ENCODE peak calls at places on chromosomes 5 and 9, in nine cellular contexts. X, C, N, S, B, V, L, G and D are unnamed samples.

GRCh38 chr5:62431735-62432617 is 19.4 kb downstream of the IPO11 start:
- DNase-seq in X (no peak), C (no peak), N (no peak), S (no peak), B (no peak), V (no peak), L (no peak), G (no peak), D (no peak)

GRCh38 chr5:19554524-19554923 is 433.5 kb downstream of the CDH18 start:
- DNase-seq in X (no peak), C (no peak), N (no peak), S (no peak), B (no peak), V (no peak), L (no peak), G (no peak), D (no peak)

GRCh38 chr9:102974530-102974929 is 20.6 kb upstream of the CYLC2 start:
- DNase-seq in X (no peak), C (no peak), N (no peak), S (no peak), B (no peak), V (peak; percentile 34), L (no peak), G (peak; percentile 23), D (no peak)

GRCh38 chr9:84919498-84919897 is 250.0 kb downstream of the NTRK2 start:
- DNase-seq in X (no peak), C (no peak), N (no peak), S (no peak), B (no peak), V (no peak), L (no peak), G (no peak), D (no peak)

GRCh38 chr9:128191406-128192046 is at the start of gene CIZ1:
- DNase-seq in X (peak; percentile 87), C (no peak), N (peak; percentile 93), S (peak; percentile 74), B (peak; percentile 56), V (no peak), L (peak; percentile 77), G (peak; percentile 63), D (peak; percentile 81)

GRCh38 chr5:61333351-61334223 is 1.5 kb downstream of the ZSWIM6 start:
- DNase-seq in X (peak; percentile 30), C (no peak), N (peak; percentile 84), S (no peak), B (no peak), V (no peak), L (peak; percentile 47), G (peak; percentile 47), D (no peak)

GRCh38 chr5:136781464-136781863 is 416.1 kb upstream of the TRPC7 start:
- DNase-seq in X (no peak), C (peak; percentile 45), N (no peak), S (no peak), B (no peak), V (peak; percentile 49), L (peak; percentile 80), G (no peak), D (no peak)

GRCh38 chr5:44952376-44952775 is 143.6 kb downstream of the MRPS30 start:
- DNase-seq in X (peak; percentile 6), C (no peak), N (no peak), S (no peak), B (no peak), V (peak; percentile 42), L (peak; percentile 1), G (peak; percentile 30), D (peak; percentile 74)

GRCh38 chr9:80951675-80952074 is 737.7 kb downstream of the TLE1 start:
- DNase-seq in X (no peak), C (no peak), N (no peak), S (no peak), B (no peak), V (peak; percentile 24), L (peak; percentile 51), G (peak; percentile 32), D (no peak)

GRCh38 chr5:117095803-117096332 is 521.2 kb upstream of the SEMA6A start:
- DNase-seq in X (no peak), C (no peak), N (no peak), S (no peak), B (no peak), V (no peak), L (no peak), G (no peak), D (no peak)

GRCh38 chr5:135234242-135235000 is 164.6 kb downstream of the MACROH2A1 start:
- DNase-seq in X (no peak), C (no peak), N (no peak), S (no peak), B (no peak), V (no peak), L (no peak), G (no peak), D (no peak)

GRCh38 chr5:80125962-80126480 is 90.9 kb downstream of the THBS4 start:
- DNase-seq in X (no peak), C (peak; percentile 47), N (no peak), S (no peak), B (no peak), V (peak; percentile 76), L (peak; percentile 81), G (peak; percentile 75), D (peak; percentile 26)

GRCh38 chr5:133865113-133865512 is 103.3 kb downstream of the C5orf15 start:
- DNase-seq in X (no peak), C (no peak), N (no peak), S (no peak), B (no peak), V (no peak), L (no peak), G (no peak), D (no peak)

GRCh38 chr9:19782005-19782404 is 6.8 kb downstream of the SLC24A2 start:
- DNase-seq in X (no peak), C (no peak), N (no peak), S (no peak), B (no peak), V (no peak), L (no peak), G (peak; percentile 19), D (peak; percentile 17)

GRCh38 chr9:133999866-134000265 is 7.7 kb upstream of the VAV2 start:
- DNase-seq in X (no peak), C (no peak), N (peak; percentile 40), S (no peak), B (no peak), V (no peak), L (no peak), G (no peak), D (no peak)

GRCh38 chr5:96151891-96152290 is 190.2 kb upstream of the ELL2 start:
- DNase-seq in X (no peak), C (no peak), N (no peak), S (no peak), B (no peak), V (no peak), L (no peak), G (no peak), D (no peak)

GRCh38 chr9:4630836-4631235 is 31.3 kb upstream of the PLPP6 start:
- DNase-seq in X (no peak), C (no peak), N (no peak), S (no peak), B (no peak), V (no peak), L (peak; percentile 7), G (no peak), D (no peak)

GRCh38 chr9:114769664-114770063 is 36.2 kb downstream of the TNFSF15 start:
- DNase-seq in X (no peak), C (no peak), N (no peak), S (no peak), B (no peak), V (no peak), L (no peak), G (peak; percentile 14), D (no peak)

GRCh38 chr5:174618589-174618988 is 105.8 kb upstream of the MSX2 start:
- DNase-seq in X (no peak), C (no peak), N (no peak), S (no peak), B (no peak), V (no peak), L (no peak), G (no peak), D (no peak)

GRCh38 chr5:180435594-180435993 is 58.6 kb upstream of the CNOT6 start:
- DNase-seq in X (no peak), C (no peak), N (no peak), S (no peak), B (no peak), V (no peak), L (no peak), G (no peak), D (no peak)

GRCh38 chr5:29853711-29854110 is 1339.8 kb upstream of the CDH6 start:
- DNase-seq in X (no peak), C (no peak), N (no peak), S (no peak), B (no peak), V (no peak), L (no peak), G (no peak), D (no peak)

GRCh38 chr9:91978739-91979414 is 28.8 kb upstream of the ROR2 start:
- DNase-seq in X (no peak), C (peak; percentile 88), N (no peak), S (no peak), B (no peak), V (peak; percentile 49), L (peak; percentile 91), G (peak; percentile 62), D (peak; percentile 54)

GRCh38 chr5:172076783-172077244 is 70.4 kb upstream of the FBXW11 start:
- DNase-seq in X (no peak), C (no peak), N (no peak), S (no peak), B (no peak), V (no peak), L (peak; percentile 86), G (no peak), D (no peak)